ENCODE peak calls at places on chromosomes 7 and 10, in nine cellular contexts. One of them, this sample, is unnamed.
A peak's percentile ranks its signal among the peaks of the same experiment; 100 is the strongest.

GRCh38 chr7:25951414-25952276 is 200.4 kb upstream of the NFE2L3 start:
- DNase-seq in GM12865: no peak
- DNase-seq in fibroblast of mammary gland: no peak
- DNase-seq in AG10803: no peak
- DNase-seq in neural progenitor cell: peak; percentile 8
- DNase-seq in CD8-positive, alpha-beta T cell: no peak
- DNase-seq in fibroblast of lung: peak; percentile 5
- DNase-seq in lower lobe of right lung: no peak
- DNase-seq in HepG2: no peak
- DNase-seq in this sample: no peak

GRCh38 chr10:115030483-115031200 is 62.5 kb upstream of the ATRNL1 start:
- DNase-seq in GM12865: no peak
- DNase-seq in fibroblast of mammary gland: no peak
- DNase-seq in AG10803: no peak
- DNase-seq in neural progenitor cell: peak; percentile 44
- DNase-seq in CD8-positive, alpha-beta T cell: no peak
- DNase-seq in fibroblast of lung: no peak
- DNase-seq in lower lobe of right lung: no peak
- DNase-seq in HepG2: no peak
- DNase-seq in this sample: no peak

GRCh38 chr7:155225516-155225915 is 72.2 kb upstream of the INSIG1 start:
- DNase-seq in GM12865: no peak
- DNase-seq in fibroblast of mammary gland: no peak
- DNase-seq in AG10803: no peak
- DNase-seq in neural progenitor cell: no peak
- DNase-seq in CD8-positive, alpha-beta T cell: no peak
- DNase-seq in fibroblast of lung: no peak
- DNase-seq in lower lobe of right lung: no peak
- DNase-seq in HepG2: no peak
- DNase-seq in this sample: no peak

GRCh38 chr7:98315318-98315993 is 34.0 kb downstream of the BRI3 start:
- DNase-seq in GM12865: peak; percentile 71
- DNase-seq in fibroblast of mammary gland: no peak
- DNase-seq in AG10803: no peak
- DNase-seq in neural progenitor cell: no peak
- DNase-seq in CD8-positive, alpha-beta T cell: no peak
- DNase-seq in fibroblast of lung: no peak
- DNase-seq in lower lobe of right lung: no peak
- DNase-seq in HepG2: no peak
- DNase-seq in this sample: peak; percentile 69

GRCh38 chr7:55030314-55030713 is 11.5 kb downstream of the EGFR start:
- DNase-seq in GM12865: no peak
- DNase-seq in fibroblast of mammary gland: peak; percentile 44
- DNase-seq in AG10803: peak; percentile 51
- DNase-seq in neural progenitor cell: no peak
- DNase-seq in CD8-positive, alpha-beta T cell: no peak
- DNase-seq in fibroblast of lung: peak; percentile 70
- DNase-seq in lower lobe of right lung: no peak
- DNase-seq in HepG2: no peak
- DNase-seq in this sample: no peak

GRCh38 chr7:82362129-82362528 is 81.4 kb downstream of the CACNA2D1 start:
- DNase-seq in GM12865: no peak
- DNase-seq in fibroblast of mammary gland: peak; percentile 85
- DNase-seq in AG10803: peak; percentile 24
- DNase-seq in neural progenitor cell: no peak
- DNase-seq in CD8-positive, alpha-beta T cell: no peak
- DNase-seq in fibroblast of lung: peak; percentile 44
- DNase-seq in lower lobe of right lung: no peak
- DNase-seq in HepG2: no peak
- DNase-seq in this sample: no peak

GRCh38 chr10:70715853-70716795 is 43.8 kb downstream of the ADAMTS14 start:
- DNase-seq in GM12865: no peak
- DNase-seq in fibroblast of mammary gland: peak; percentile 78
- DNase-seq in AG10803: no peak
- DNase-seq in neural progenitor cell: peak; percentile 50
- DNase-seq in CD8-positive, alpha-beta T cell: no peak
- DNase-seq in fibroblast of lung: peak; percentile 82
- DNase-seq in lower lobe of right lung: no peak
- DNase-seq in HepG2: peak; percentile 19
- DNase-seq in this sample: no peak

GRCh38 chr7:156540619-156541165 is 99.9 kb upstream of the RNF32 start:
- DNase-seq in GM12865: no peak
- DNase-seq in fibroblast of mammary gland: no peak
- DNase-seq in AG10803: no peak
- DNase-seq in neural progenitor cell: no peak
- DNase-seq in CD8-positive, alpha-beta T cell: no peak
- DNase-seq in fibroblast of lung: no peak
- DNase-seq in lower lobe of right lung: no peak
- DNase-seq in HepG2: no peak
- DNase-seq in this sample: no peak

GRCh38 chr10:118311505-118311904 is 30.6 kb downstream of the FAM204A start:
- DNase-seq in GM12865: no peak
- DNase-seq in fibroblast of mammary gland: no peak
- DNase-seq in AG10803: no peak
- DNase-seq in neural progenitor cell: no peak
- DNase-seq in CD8-positive, alpha-beta T cell: no peak
- DNase-seq in fibroblast of lung: no peak
- DNase-seq in lower lobe of right lung: no peak
- DNase-seq in HepG2: no peak
- DNase-seq in this sample: no peak

GRCh38 chr10:71011141-71011540 is 122.8 kb upstream of the PCBD1 start:
- DNase-seq in GM12865: no peak
- DNase-seq in fibroblast of mammary gland: no peak
- DNase-seq in AG10803: no peak
- DNase-seq in neural progenitor cell: no peak
- DNase-seq in CD8-positive, alpha-beta T cell: no peak
- DNase-seq in fibroblast of lung: no peak
- DNase-seq in lower lobe of right lung: no peak
- DNase-seq in HepG2: no peak
- DNase-seq in this sample: no peak

GRCh38 chr10:30111340-30111980 is 52.1 kb upstream of the JCAD start:
- DNase-seq in GM12865: no peak
- DNase-seq in fibroblast of mammary gland: peak; percentile 86
- DNase-seq in AG10803: peak; percentile 89
- DNase-seq in neural progenitor cell: no peak
- DNase-seq in CD8-positive, alpha-beta T cell: no peak
- DNase-seq in fibroblast of lung: peak; percentile 90
- DNase-seq in lower lobe of right lung: no peak
- DNase-seq in HepG2: no peak
- DNase-seq in this sample: no peak

GRCh38 chr7:66682350-66683093 is 53.8 kb downstream of the KCTD7 start:
- DNase-seq in GM12865: peak; percentile 11
- DNase-seq in fibroblast of mammary gland: peak; percentile 67
- DNase-seq in AG10803: peak; percentile 54
- DNase-seq in neural progenitor cell: peak; percentile 73
- DNase-seq in CD8-positive, alpha-beta T cell: no peak
- DNase-seq in fibroblast of lung: no peak
- DNase-seq in lower lobe of right lung: peak; percentile 69
- DNase-seq in HepG2: no peak
- DNase-seq in this sample: no peak

GRCh38 chr10:97408496-97408992 is 7.4 kb upstream of the RRP12 start:
- DNase-seq in GM12865: no peak
- DNase-seq in fibroblast of mammary gland: no peak
- DNase-seq in AG10803: no peak
- DNase-seq in neural progenitor cell: no peak
- DNase-seq in CD8-positive, alpha-beta T cell: no peak
- DNase-seq in fibroblast of lung: no peak
- DNase-seq in lower lobe of right lung: no peak
- DNase-seq in HepG2: peak; percentile 73
- DNase-seq in this sample: no peak

GRCh38 chr10:29838529-29838928 is 203.8 kb upstream of the SVIL start:
- DNase-seq in GM12865: no peak
- DNase-seq in fibroblast of mammary gland: no peak
- DNase-seq in AG10803: no peak
- DNase-seq in neural progenitor cell: no peak
- DNase-seq in CD8-positive, alpha-beta T cell: no peak
- DNase-seq in fibroblast of lung: no peak
- DNase-seq in lower lobe of right lung: no peak
- DNase-seq in HepG2: no peak
- DNase-seq in this sample: no peak

GRCh38 chr10:32149257-32149955 is 93.2 kb upstream of the KIF5B start:
- DNase-seq in GM12865: peak; percentile 86
- DNase-seq in fibroblast of mammary gland: peak; percentile 97
- DNase-seq in AG10803: peak; percentile 94
- DNase-seq in neural progenitor cell: no peak
- DNase-seq in CD8-positive, alpha-beta T cell: no peak
- DNase-seq in fibroblast of lung: peak; percentile 96
- DNase-seq in lower lobe of right lung: no peak
- DNase-seq in HepG2: no peak
- DNase-seq in this sample: peak; percentile 29
- H3K4me3 ChIP-seq in GM12865: no peak overlapping the region
- H3K4me3 ChIP-seq in fibroblast of mammary gland: no peak overlapping the region
- H3K4me3 ChIP-seq in AG10803: no peak overlapping the region
- H3K4me3 ChIP-seq in neural progenitor cell: no peak overlapping the region
- H3K4me3 ChIP-seq in CD8-positive, alpha-beta T cell: no peak overlapping the region
- H3K4me3 ChIP-seq in fibroblast of lung: no peak overlapping the region
- H3K4me3 ChIP-seq in lower lobe of right lung: no peak overlapping the region
- H3K4me3 ChIP-seq in HepG2: no peak overlapping the region
- H3K4me3 ChIP-seq in this sample: no peak overlapping the region

DNA sequence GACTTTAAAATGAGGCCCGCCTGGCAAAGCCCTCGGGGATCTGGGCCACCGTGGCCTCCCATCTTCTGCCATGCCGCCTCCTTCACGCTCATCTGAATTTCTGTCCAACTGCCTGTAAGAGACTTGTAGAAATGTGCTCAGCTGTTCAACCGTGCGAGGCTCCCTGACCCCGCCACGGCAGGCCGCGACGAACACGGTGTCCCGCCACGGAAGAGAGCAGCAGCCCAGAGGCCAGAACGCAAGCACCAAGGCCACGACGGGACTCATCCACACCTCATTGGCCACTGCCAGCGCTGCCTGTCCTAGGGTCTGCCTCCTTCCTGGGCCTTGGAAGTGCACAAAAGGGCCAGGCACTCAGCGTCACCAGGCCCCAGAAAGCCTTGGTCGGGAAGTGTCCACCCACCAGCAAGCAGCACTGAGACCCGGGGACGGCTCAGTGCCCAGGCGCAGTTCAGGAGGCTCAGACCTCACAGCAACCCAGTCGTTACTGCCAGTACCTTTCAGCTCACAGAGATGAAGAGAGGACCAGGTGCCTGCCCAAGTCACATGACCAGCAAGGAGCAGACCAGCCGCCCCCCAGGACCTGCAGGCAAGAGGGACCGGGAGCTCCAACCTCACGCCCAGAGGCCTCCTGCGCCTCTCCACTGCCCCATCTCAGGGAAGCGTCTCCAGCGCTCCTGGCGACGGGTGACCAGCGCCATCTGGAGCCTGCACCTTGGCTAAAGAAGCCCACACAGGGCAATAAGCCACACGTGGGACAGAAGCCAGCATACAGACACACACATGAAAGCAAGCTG is 85.9 kb downstream of the MAD1L1 start:
- DNase-seq in GM12865: no peak
- DNase-seq in fibroblast of mammary gland: no peak
- DNase-seq in AG10803: no peak
- DNase-seq in neural progenitor cell: no peak
- DNase-seq in CD8-positive, alpha-beta T cell: no peak
- DNase-seq in fibroblast of lung: no peak
- DNase-seq in lower lobe of right lung: no peak
- DNase-seq in HepG2: no peak
- DNase-seq in this sample: no peak
- TF ChIP-seq CTCF in GM12865: no peak
- TF ChIP-seq CTCF in fibroblast of mammary gland: no peak
- TF ChIP-seq CTCF in AG10803: no peak
- TF ChIP-seq CTCF in neural progenitor cell: peak; percentile 16
- TF ChIP-seq CTCF in CD8-positive, alpha-beta T cell: no peak
- TF ChIP-seq CTCF in fibroblast of lung: no peak
- TF ChIP-seq CTCF in lower lobe of right lung: no peak
- TF ChIP-seq CTCF in HepG2: no peak
- TF ChIP-seq CTCF in this sample: no peak

DNA sequence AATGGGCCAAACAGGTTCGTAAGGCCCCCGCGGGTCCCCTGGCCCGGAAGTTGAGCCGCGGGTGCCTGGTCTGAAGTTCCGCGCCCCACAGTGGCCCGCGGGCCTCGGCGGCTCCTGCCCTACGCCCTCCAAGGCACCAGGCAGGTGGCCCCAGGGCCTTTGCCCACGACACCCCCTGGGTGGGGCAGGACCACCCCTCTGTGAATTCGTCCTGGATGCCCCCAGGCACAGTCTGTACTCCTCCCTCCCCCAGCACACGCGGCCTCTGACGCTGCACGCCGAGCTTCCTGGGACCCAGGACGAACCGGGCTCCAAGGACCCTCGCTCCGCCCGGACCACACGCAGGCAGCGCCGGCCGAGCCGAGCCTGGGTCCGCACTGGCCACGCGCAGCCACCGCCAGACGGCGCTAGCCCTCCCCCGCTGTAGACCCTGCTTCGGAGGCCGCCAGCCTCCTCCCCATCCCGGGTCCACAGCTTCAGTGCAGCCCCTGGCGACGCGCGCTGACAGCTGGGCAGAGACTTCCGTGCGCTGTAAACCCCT is 810 bp upstream of the TCERG1L start:
- DNase-seq in GM12865: no peak
- DNase-seq in fibroblast of mammary gland: no peak
- DNase-seq in AG10803: no peak
- DNase-seq in neural progenitor cell: peak; percentile 94
- DNase-seq in CD8-positive, alpha-beta T cell: no peak
- DNase-seq in fibroblast of lung: no peak
- DNase-seq in lower lobe of right lung: no peak
- DNase-seq in HepG2: no peak
- DNase-seq in this sample: no peak
- H3K4me3 ChIP-seq in GM12865: no peak overlapping the region
- H3K4me3 ChIP-seq in fibroblast of mammary gland: no peak overlapping the region
- H3K4me3 ChIP-seq in AG10803: no peak overlapping the region
- H3K4me3 ChIP-seq in neural progenitor cell: peak overlapping the region; percentile 58
- H3K4me3 ChIP-seq in CD8-positive, alpha-beta T cell: no peak overlapping the region
- H3K4me3 ChIP-seq in fibroblast of lung: no peak overlapping the region
- H3K4me3 ChIP-seq in lower lobe of right lung: peak overlapping the region; percentile 31
- H3K4me3 ChIP-seq in HepG2: no peak overlapping the region
- H3K4me3 ChIP-seq in this sample: no peak overlapping the region

GRCh38 chr10:7481382-7481765 is 70.5 kb upstream of the SFMBT2 start:
- DNase-seq in GM12865: no peak
- DNase-seq in fibroblast of mammary gland: no peak
- DNase-seq in AG10803: no peak
- DNase-seq in neural progenitor cell: no peak
- DNase-seq in CD8-positive, alpha-beta T cell: no peak
- DNase-seq in fibroblast of lung: no peak
- DNase-seq in lower lobe of right lung: no peak
- DNase-seq in HepG2: no peak
- DNase-seq in this sample: no peak

GRCh38 chr10:7483848-7484247 is 73.0 kb upstream of the SFMBT2 start:
- DNase-seq in GM12865: no peak
- DNase-seq in fibroblast of mammary gland: no peak
- DNase-seq in AG10803: no peak
- DNase-seq in neural progenitor cell: no peak
- DNase-seq in CD8-positive, alpha-beta T cell: peak; percentile 28
- DNase-seq in fibroblast of lung: no peak
- DNase-seq in lower lobe of right lung: no peak
- DNase-seq in HepG2: no peak
- DNase-seq in this sample: no peak

GRCh38 chr10:7480742-7481381 is 70.0 kb upstream of the SFMBT2 start:
- DNase-seq in GM12865: peak; percentile 76
- DNase-seq in fibroblast of mammary gland: no peak
- DNase-seq in AG10803: no peak
- DNase-seq in neural progenitor cell: no peak
- DNase-seq in CD8-positive, alpha-beta T cell: no peak
- DNase-seq in fibroblast of lung: no peak
- DNase-seq in lower lobe of right lung: no peak
- DNase-seq in HepG2: no peak
- DNase-seq in this sample: peak; percentile 75

GRCh38 chr10:7484456-7485266 is 73.8 kb upstream of the SFMBT2 start:
- DNase-seq in GM12865: peak; percentile 95
- DNase-seq in fibroblast of mammary gland: no peak
- DNase-seq in AG10803: no peak
- DNase-seq in neural progenitor cell: no peak
- DNase-seq in CD8-positive, alpha-beta T cell: peak; percentile 81
- DNase-seq in fibroblast of lung: no peak
- DNase-seq in lower lobe of right lung: no peak
- DNase-seq in HepG2: no peak
- DNase-seq in this sample: no peak

GRCh38 chr10:7482992-7483391 is 72.2 kb upstream of the SFMBT2 start:
- DNase-seq in GM12865: no peak
- DNase-seq in fibroblast of mammary gland: no peak
- DNase-seq in AG10803: no peak
- DNase-seq in neural progenitor cell: no peak
- DNase-seq in CD8-positive, alpha-beta T cell: no peak
- DNase-seq in fibroblast of lung: no peak
- DNase-seq in lower lobe of right lung: no peak
- DNase-seq in HepG2: no peak
- DNase-seq in this sample: no peak
- TF ChIP-seq CTCF in GM12865: no peak
- TF ChIP-seq CTCF in fibroblast of mammary gland: no peak
- TF ChIP-seq CTCF in AG10803: no peak
- TF ChIP-seq CTCF in neural progenitor cell: no peak
- TF ChIP-seq CTCF in CD8-positive, alpha-beta T cell: no peak
- TF ChIP-seq CTCF in fibroblast of lung: no peak
- TF ChIP-seq CTCF in lower lobe of right lung: no peak
- TF ChIP-seq CTCF in HepG2: no peak
- TF ChIP-seq CTCF in this sample: no peak